ENCODE peak calls at places on chromosomes 11 and 22, in five cellular contexts. K, H, Z, G and X are unnamed samples.

GRCh38 chr22:44163536-44163935 is 17.2 kb upstream of the PARVG start:
- DNase-seq in K (no peak), H (no peak), Z (no peak), G (no peak), X (no peak)

GRCh38 chr22:24427500-24428164 is at the start of gene ADORA2A:
- DNase-seq in K (peak; percentile 68), H (no peak), Z (no peak), G (no peak), X (peak; percentile 80)

GRCh38 chr11:103709366-103709765 is 327.1 kb upstream of the DDI1 start:
- DNase-seq in K (no peak), H (no peak), Z (no peak), G (no peak), X (no peak)

GRCh38 chr22:17786435-17787158 is 12.3 kb upstream of the BID start:
- DNase-seq in K (no peak), H (no peak), Z (peak; percentile 91), G (peak; percentile 89), X (no peak)

GRCh38 chr11:9677951-9678350 is 14.1 kb downstream of the SWAP70 start:
- DNase-seq in K (no peak), H (no peak), Z (no peak), G (no peak), X (no peak)

GRCh38 chr11:42410251-42410956 is 901.4 kb upstream of the API5 start:
- DNase-seq in K (no peak), H (no peak), Z (no peak), G (no peak), X (no peak)

GRCh38 chr11:18590573-18590972 is 2.0 kb upstream of the UEVLD start:
- DNase-seq in K (no peak), H (no peak), Z (no peak), G (no peak), X (no peak)

GRCh38 chr11:818396-819128 is at the start of gene PNPLA2:
- DNase-seq in K (no peak), H (no peak), Z (peak; percentile 74), G (no peak), X (no peak)

GRCh38 chr11:95308512-95309035 is 77.6 kb upstream of the SESN3 start:
- DNase-seq in K (no peak), H (no peak), Z (no peak), G (no peak), X (no peak)

GRCh38 chr22:31893460-31893859 is 50.9 kb upstream of the YWHAH start:
- DNase-seq in K (no peak), H (no peak), Z (peak; percentile 23), G (no peak), X (no peak)

GRCh38 chr11:7546324-7546791 is 32.6 kb downstream of the PPFIBP2 start:
- DNase-seq in K (no peak), H (no peak), Z (no peak), G (no peak), X (no peak)

GRCh38 chr11:69065136-69065710 is 16.5 kb downstream of the TPCN2 start:
- DNase-seq in K (no peak), H (no peak), Z (no peak), G (no peak), X (no peak)

GRCh38 chr11:46643986-46644385 is 26.6 kb downstream of the ATG13 start:
- DNase-seq in K (no peak), H (no peak), Z (no peak), G (no peak), X (no peak)

GRCh38 chr11:34245043-34245442 is 112.8 kb downstream of the ABTB2 start:
- DNase-seq in K (no peak), H (no peak), Z (no peak), G (no peak), X (no peak)

GRCh38 chr11:122852071-122852831 is 14.0 kb downstream of the CRTAM start:
- DNase-seq in K (no peak), H (no peak), Z (no peak), G (no peak), X (no peak)

GRCh38 chr11:67098799-67099198 is 20.3 kb upstream of the KDM2A start:
- DNase-seq in K (no peak), H (no peak), Z (no peak), G (no peak), X (no peak)

GRCh38 chr11:27040302-27041115 is at the start of gene BBOX1:
- DNase-seq in K (no peak), H (no peak), Z (no peak), G (no peak), X (no peak)

GRCh38 chr22:39405346-39406085 is 5.9 kb downstream of the TAB1 start:
- DNase-seq in K (no peak), H (no peak), Z (no peak), G (no peak), X (no peak)

GRCh38 chr11:2271327-2272240 is 1.2 kb upstream of the ASCL2 start:
- DNase-seq in K (no peak), H (no peak), Z (no peak), G (no peak), X (no peak)

GRCh38 chr11:72787262-72788104 is 6.4 kb downstream of the STARD10 start:
- DNase-seq in K (peak; percentile 84), H (peak; percentile 54), Z (peak; percentile 94), G (peak; percentile 84), X (peak; percentile 74)

GRCh38 chr22:42685941-42686666 is 34.6 kb downstream of the A4GALT start:
- DNase-seq in K (no peak), H (no peak), Z (no peak), G (no peak), X (no peak)

GRCh38 chr11:12411806-12412727 is 34.7 kb downstream of the PARVA start:
- DNase-seq in K (peak; percentile 32), H (peak; percentile 68), Z (peak; percentile 31), G (peak; percentile 76), X (peak; percentile 24)

GRCh38 chr11:70616938-70617674 is 218.8 kb downstream of the CTTN start:
- DNase-seq in K (no peak), H (no peak), Z (no peak), G (no peak), X (no peak)

GRCh38 chr11:79472736-79473536 is 32.1 kb upstream of the TENM4 start:
- DNase-seq in K (no peak), H (peak; percentile 59), Z (no peak), G (no peak), X (no peak)

GRCh38 chr22:31084811-31085492 is 3.8 kb downstream of the SMTN start:
- DNase-seq in K (peak; percentile 95), H (peak; percentile 61), Z (no peak), G (peak; percentile 76), X (peak; percentile 97)

GRCh38 chr22:22060200-22061084 is 77.9 kb upstream of the TOP3B start:
- DNase-seq in K (peak; percentile 62), H (peak; percentile 23), Z (peak; percentile 40), G (peak; percentile 99), X (peak; percentile 55)

GRCh38 chr22:46290121-46290842 is 6.4 kb upstream of the GTSE1 start:
- DNase-seq in K (no peak), H (no peak), Z (no peak), G (no peak), X (no peak)

GRCh38 chr11:44223261-44223660 is 86.7 kb downstream of the ALX4 start:
- DNase-seq in K (no peak), H (no peak), Z (no peak), G (no peak), X (no peak)

GRCh38 chr22:25780673-25781072 is 38.7 kb downstream of the MYO18B start:
- DNase-seq in K (no peak), H (no peak), Z (no peak), G (no peak), X (no peak)

GRCh38 chr11:59668188-59668949 is 468 bp downstream of the PATL1 start:
- DNase-seq in K (peak; percentile 49), H (peak; percentile 36), Z (peak; percentile 53), G (peak; percentile 78), X (peak; percentile 54)

GRCh38 chr22:45859231-45860161 is 117.5 kb downstream of the WNT7B start:
- DNase-seq in K (no peak), H (no peak), Z (peak; percentile 76), G (no peak), X (no peak)

GRCh38 chr11:64207247-64208085 is 945 bp downstream of the FERMT3 start:
- DNase-seq in K (peak; percentile 97), H (no peak), Z (no peak), G (peak; percentile 89), X (peak; percentile 97)

GRCh38 chr11:107043242-107043991 is 25.1 kb upstream of the GUCY1A2 start:
- DNase-seq in K (no peak), H (no peak), Z (no peak), G (no peak), X (no peak)

GRCh38 chr11:69575296-69576068 is 65.5 kb upstream of the CCND1 start:
- DNase-seq in K (no peak), H (no peak), Z (no peak), G (no peak), X (no peak)

GRCh38 chr11:87719311-87720073 is 455.8 kb downstream of the RAB38 start:
- DNase-seq in K (no peak), H (no peak), Z (no peak), G (no peak), X (no peak)

DNA sequence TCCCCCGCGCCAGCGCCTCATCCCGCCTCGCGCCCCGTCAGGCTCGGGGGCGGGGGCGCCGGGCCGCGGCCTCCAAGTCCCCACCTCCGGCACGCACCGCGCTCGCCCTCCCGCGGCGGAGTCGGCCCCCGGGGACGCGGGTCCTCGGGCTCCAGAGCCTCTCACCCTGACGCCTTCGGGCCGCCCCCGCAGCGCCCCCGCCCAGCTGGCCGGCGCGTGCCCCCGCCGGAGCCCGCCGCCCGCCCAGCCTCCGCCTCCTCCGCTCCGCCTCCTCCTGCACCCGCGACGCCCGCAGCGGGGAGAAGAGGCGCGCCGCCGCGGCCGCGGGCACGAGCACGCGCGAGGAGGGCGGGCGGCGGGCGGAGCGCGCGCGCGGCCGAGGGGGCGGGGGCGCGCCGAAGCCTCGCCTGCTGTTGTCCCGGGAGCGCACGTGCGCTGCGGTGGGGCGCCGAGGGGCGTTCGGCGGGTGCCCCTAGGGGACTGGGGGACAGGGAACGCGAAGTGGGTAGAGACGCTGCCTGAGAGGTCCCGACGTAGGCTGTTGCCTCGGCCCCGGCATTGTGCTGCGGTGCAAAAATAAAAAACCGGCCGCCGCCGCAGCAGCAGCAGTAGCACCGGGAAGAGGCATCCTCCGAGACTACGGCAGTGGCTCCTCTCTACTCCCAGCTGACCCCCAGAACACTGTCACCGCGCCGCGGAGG is 87.4 kb upstream of the ARHGAP32 start:
- DNase-seq in K (peak; percentile 41), H (no peak), Z (peak; percentile 67), G (no peak), X (peak; percentile 27)
- TF ChIP-seq POLR2A in K (no peak), H (peak; percentile 64), Z (peak; percentile 44), G (no peak), X (no peak)

DNA sequence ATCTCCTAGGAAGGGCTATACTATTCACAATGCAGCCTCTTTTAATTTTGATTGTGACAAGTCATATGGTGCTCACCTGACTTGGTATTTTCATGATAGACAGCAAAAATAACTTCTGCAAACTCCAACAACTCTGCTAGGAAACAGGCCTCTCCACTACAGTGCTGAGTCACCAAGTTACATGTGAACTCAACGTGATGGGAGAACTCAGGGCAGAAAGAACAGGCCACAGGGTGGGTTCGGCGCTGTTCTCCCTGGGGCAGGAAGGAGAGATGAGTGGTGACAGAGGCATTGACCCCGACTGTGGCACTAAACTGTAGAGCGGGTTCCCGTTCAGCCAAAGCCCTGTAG is 76.6 kb upstream of the UCP3 start:
- DNase-seq in K (no peak), H (no peak), Z (peak; percentile 15), G (peak; percentile 58), X (no peak)
- TF ChIP-seq POLR2AphosphoS5 in K (no peak), H (no peak), Z (no peak), G (no peak), X (no peak)

GRCh38 chr11:116086426-116086825 is 582.2 kb upstream of the CADM1 start:
- DNase-seq in K (no peak), H (no peak), Z (no peak), G (no peak), X (no peak)
- TF ChIP-seq TAF1 in K (no peak), H (no peak), Z (no peak), G (no peak), X (no peak)

GRCh38 chr11:119518746-119519382 is 95.9 kb upstream of the THY1 start:
- DNase-seq in K (no peak), H (peak; percentile 25), Z (no peak), G (peak; percentile 72), X (no peak)
- TF ChIP-seq POLR2A in K (no peak), H (no peak), Z (no peak), G (no peak), X (no peak)